ENCODE peak calls at places on chromosome 3, in seven cellular contexts. One of them, this sample, is unnamed.
A peak's percentile ranks its signal among the peaks of the same experiment; 100 is the strongest.

GRCh38 chr3:189099031-189099471 is 72.7 kb upstream of the TPRG1 start:
- DNase-seq in PC-3: no peak
- DNase-seq in hepatocyte: no peak
- DNase-seq in K562: no peak
- DNase-seq in mesendoderm: no peak
- DNase-seq in endothelial cell of umbilical vein: no peak
- DNase-seq in neuronal stem cell: no peak
- DNase-seq in this sample: no peak

GRCh38 chr3:127964816-127965215 is 49.8 kb downstream of the KBTBD12 start:
- DNase-seq in PC-3: no peak
- DNase-seq in hepatocyte: no peak
- DNase-seq in K562: no peak
- DNase-seq in mesendoderm: no peak
- DNase-seq in endothelial cell of umbilical vein: no peak
- DNase-seq in neuronal stem cell: no peak
- DNase-seq in this sample: no peak

GRCh38 chr3:98573231-98573728 is 20.1 kb downstream of the CPOX start:
- DNase-seq in PC-3: peak; percentile 76
- DNase-seq in hepatocyte: peak; percentile 29
- DNase-seq in K562: peak; percentile 21
- DNase-seq in mesendoderm: peak; percentile 41
- DNase-seq in endothelial cell of umbilical vein: peak; percentile 57
- DNase-seq in neuronal stem cell: no peak
- DNase-seq in this sample: no peak

GRCh38 chr3:124903896-124904879 is 17.0 kb upstream of the ITGB5 start:
- DNase-seq in PC-3: no peak
- DNase-seq in hepatocyte: no peak
- DNase-seq in K562: no peak
- DNase-seq in mesendoderm: no peak
- DNase-seq in endothelial cell of umbilical vein: no peak
- DNase-seq in neuronal stem cell: no peak
- DNase-seq in this sample: no peak

GRCh38 chr3:38454179-38454883 is 641 bp downstream of the ACVR2B start:
- DNase-seq in PC-3: peak; percentile 36
- DNase-seq in hepatocyte: peak; percentile 79
- DNase-seq in K562: peak; percentile 77
- DNase-seq in mesendoderm: peak; percentile 35
- DNase-seq in endothelial cell of umbilical vein: peak; percentile 36
- DNase-seq in neuronal stem cell: peak; percentile 40
- DNase-seq in this sample: no peak

GRCh38 chr3:131075632-131076328 is 49.1 kb downstream of the NEK11 start:
- DNase-seq in PC-3: no peak
- DNase-seq in hepatocyte: no peak
- DNase-seq in K562: no peak
- DNase-seq in mesendoderm: no peak
- DNase-seq in endothelial cell of umbilical vein: no peak
- DNase-seq in neuronal stem cell: no peak
- DNase-seq in this sample: no peak

GRCh38 chr3:138492980-138493675 is 58.7 kb downstream of the ESYT3 start:
- DNase-seq in PC-3: no peak
- DNase-seq in hepatocyte: no peak
- DNase-seq in K562: no peak
- DNase-seq in mesendoderm: no peak
- DNase-seq in endothelial cell of umbilical vein: no peak
- DNase-seq in neuronal stem cell: no peak
- DNase-seq in this sample: no peak

GRCh38 chr3:151686257-151686656 is 47.5 kb upstream of the AADACL2 start:
- DNase-seq in PC-3: no peak
- DNase-seq in hepatocyte: no peak
- DNase-seq in K562: peak; percentile 34
- DNase-seq in mesendoderm: peak; percentile 26
- DNase-seq in endothelial cell of umbilical vein: no peak
- DNase-seq in neuronal stem cell: no peak
- DNase-seq in this sample: no peak

GRCh38 chr3:58271901-58272501 is 34.0 kb upstream of the RPP14 start:
- DNase-seq in PC-3: peak; percentile 82
- DNase-seq in hepatocyte: no peak
- DNase-seq in K562: no peak
- DNase-seq in mesendoderm: no peak
- DNase-seq in endothelial cell of umbilical vein: peak; percentile 79
- DNase-seq in neuronal stem cell: no peak
- DNase-seq in this sample: peak; percentile 73

GRCh38 chr3:18649666-18650363 is 224.7 kb upstream of the SATB1 start:
- DNase-seq in PC-3: no peak
- DNase-seq in hepatocyte: no peak
- DNase-seq in K562: no peak
- DNase-seq in mesendoderm: no peak
- DNase-seq in endothelial cell of umbilical vein: no peak
- DNase-seq in neuronal stem cell: no peak
- DNase-seq in this sample: no peak

GRCh38 chr3:47432673-47433072 is 43.1 kb downstream of the SCAP start:
- DNase-seq in PC-3: no peak
- DNase-seq in hepatocyte: no peak
- DNase-seq in K562: no peak
- DNase-seq in mesendoderm: no peak
- DNase-seq in endothelial cell of umbilical vein: no peak
- DNase-seq in neuronal stem cell: no peak
- DNase-seq in this sample: no peak

GRCh38 chr3:54122802-54123537 is 618 bp downstream of the CACNA2D3 start:
- DNase-seq in PC-3: no peak
- DNase-seq in hepatocyte: no peak
- DNase-seq in K562: no peak
- DNase-seq in mesendoderm: peak; percentile 14
- DNase-seq in endothelial cell of umbilical vein: no peak
- DNase-seq in neuronal stem cell: no peak
- DNase-seq in this sample: no peak

GRCh38 chr3:189446959-189447560 is 184.1 kb upstream of the TP63 start:
- DNase-seq in PC-3: no peak
- DNase-seq in hepatocyte: no peak
- DNase-seq in K562: no peak
- DNase-seq in mesendoderm: no peak
- DNase-seq in endothelial cell of umbilical vein: no peak
- DNase-seq in neuronal stem cell: no peak
- DNase-seq in this sample: no peak

GRCh38 chr3:4981688-4982494 is 2.7 kb downstream of the BHLHE40 start:
- DNase-seq in PC-3: peak; percentile 78
- DNase-seq in hepatocyte: peak; percentile 66
- DNase-seq in K562: peak; percentile 23
- DNase-seq in mesendoderm: peak; percentile 82
- DNase-seq in endothelial cell of umbilical vein: peak; percentile 72
- DNase-seq in neuronal stem cell: no peak
- DNase-seq in this sample: no peak

GRCh38 chr3:152524198-152525140 is 255.7 kb downstream of the MBNL1 start:
- DNase-seq in PC-3: peak; percentile 80
- DNase-seq in hepatocyte: peak; percentile 75
- DNase-seq in K562: peak; percentile 14
- DNase-seq in mesendoderm: peak; percentile 59
- DNase-seq in endothelial cell of umbilical vein: peak; percentile 73
- DNase-seq in neuronal stem cell: peak; percentile 32
- DNase-seq in this sample: peak; percentile 33

GRCh38 chr3:4401441-4401840 is 65.6 kb downstream of the SUMF1 start:
- DNase-seq in PC-3: no peak
- DNase-seq in hepatocyte: peak; percentile 16
- DNase-seq in K562: no peak
- DNase-seq in mesendoderm: no peak
- DNase-seq in endothelial cell of umbilical vein: no peak
- DNase-seq in neuronal stem cell: no peak
- DNase-seq in this sample: no peak

GRCh38 chr3:113914646-113915045 is 33.2 kb upstream of the ZDHHC23 start:
- DNase-seq in PC-3: no peak
- DNase-seq in hepatocyte: no peak
- DNase-seq in K562: no peak
- DNase-seq in mesendoderm: no peak
- DNase-seq in endothelial cell of umbilical vein: no peak
- DNase-seq in neuronal stem cell: no peak
- DNase-seq in this sample: no peak

GRCh38 chr3:24923565-24923964 is 428.9 kb upstream of the THRB start:
- DNase-seq in PC-3: no peak
- DNase-seq in hepatocyte: no peak
- DNase-seq in K562: no peak
- DNase-seq in mesendoderm: no peak
- DNase-seq in endothelial cell of umbilical vein: no peak
- DNase-seq in neuronal stem cell: no peak
- DNase-seq in this sample: no peak

GRCh38 chr3:13013994-13014754 is 59.1 kb downstream of the IQSEC1 start:
- DNase-seq in PC-3: no peak
- DNase-seq in hepatocyte: no peak
- DNase-seq in K562: no peak
- DNase-seq in mesendoderm: no peak
- DNase-seq in endothelial cell of umbilical vein: no peak
- DNase-seq in neuronal stem cell: no peak
- DNase-seq in this sample: no peak

GRCh38 chr3:192571197-192571791 is 156.0 kb downstream of the FGF12 start:
- DNase-seq in PC-3: peak; percentile 70
- DNase-seq in hepatocyte: no peak
- DNase-seq in K562: no peak
- DNase-seq in mesendoderm: no peak
- DNase-seq in endothelial cell of umbilical vein: peak; percentile 72
- DNase-seq in neuronal stem cell: no peak
- DNase-seq in this sample: no peak

GRCh38 chr3:38970851-38971638 is 80.7 kb downstream of the SCN11A start:
- DNase-seq in PC-3: no peak
- DNase-seq in hepatocyte: no peak
- DNase-seq in K562: no peak
- DNase-seq in mesendoderm: no peak
- DNase-seq in endothelial cell of umbilical vein: no peak
- DNase-seq in neuronal stem cell: no peak
- DNase-seq in this sample: no peak

GRCh38 chr3:23659840-23660430 is 145.8 kb upstream of the UBE2E1 start:
- DNase-seq in PC-3: no peak
- DNase-seq in hepatocyte: no peak
- DNase-seq in K562: no peak
- DNase-seq in mesendoderm: no peak
- DNase-seq in endothelial cell of umbilical vein: no peak
- DNase-seq in neuronal stem cell: no peak
- DNase-seq in this sample: no peak

GRCh38 chr3:45706133-45706808 is 17.1 kb downstream of the SACM1L start:
- DNase-seq in PC-3: no peak
- DNase-seq in hepatocyte: no peak
- DNase-seq in K562: no peak
- DNase-seq in mesendoderm: peak; percentile 22
- DNase-seq in endothelial cell of umbilical vein: no peak
- DNase-seq in neuronal stem cell: no peak
- DNase-seq in this sample: no peak

GRCh38 chr3:171646357-171647133 is 163.7 kb downstream of the PLD1 start:
- DNase-seq in PC-3: peak; percentile 69
- DNase-seq in hepatocyte: peak; percentile 45
- DNase-seq in K562: peak; percentile 23
- DNase-seq in mesendoderm: peak; percentile 51
- DNase-seq in endothelial cell of umbilical vein: peak; percentile 70
- DNase-seq in neuronal stem cell: peak; percentile 9
- DNase-seq in this sample: peak; percentile 36

GRCh38 chr3:29683306-29683993 is 402.6 kb downstream of the RBMS3 start:
- DNase-seq in PC-3: peak; percentile 49
- DNase-seq in hepatocyte: peak; percentile 44
- DNase-seq in K562: no peak
- DNase-seq in mesendoderm: peak; percentile 43
- DNase-seq in endothelial cell of umbilical vein: peak; percentile 92
- DNase-seq in neuronal stem cell: no peak
- DNase-seq in this sample: no peak
- H3K4me2 ChIP-seq in PC-3: no peak overlapping the region
- H3K4me2 ChIP-seq in hepatocyte: peak overlapping the region; percentile 36
- H3K4me2 ChIP-seq in K562: no peak overlapping the region
- H3K4me2 ChIP-seq in mesendoderm: no peak overlapping the region
- H3K4me2 ChIP-seq in endothelial cell of umbilical vein: peak overlapping the region; percentile 56
- H3K4me2 ChIP-seq in neuronal stem cell: no peak overlapping the region
- H3K4me2 ChIP-seq in this sample: no peak overlapping the region

DNA sequence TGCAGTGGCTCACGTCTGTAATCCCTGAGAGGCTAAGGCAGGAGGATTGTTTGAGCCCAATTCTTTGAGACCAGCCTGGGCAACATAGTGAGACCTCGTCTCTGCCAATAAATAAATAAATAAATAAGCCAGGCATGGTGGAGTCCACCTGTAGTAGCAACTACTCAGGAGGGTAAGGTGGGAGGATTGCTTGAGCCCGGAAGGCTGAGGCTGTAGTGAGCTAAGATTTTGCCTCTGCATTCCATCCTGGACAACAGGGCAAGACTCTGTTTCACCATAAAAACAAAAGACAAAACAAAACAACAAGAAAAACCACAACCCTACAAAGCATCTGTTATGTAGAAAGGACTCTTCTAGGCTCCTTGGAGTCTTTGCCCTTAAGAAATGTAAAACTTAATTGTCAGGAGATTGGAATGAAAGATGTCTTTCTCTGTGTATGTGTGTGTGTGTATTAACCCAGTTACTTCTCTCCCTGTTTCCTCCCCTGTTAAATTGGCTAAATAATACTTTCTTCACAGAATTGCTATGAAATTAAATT is 9.5 kb downstream of the NECTIN3 start:
- DNase-seq in PC-3: no peak
- DNase-seq in hepatocyte: no peak
- DNase-seq in K562: no peak
- DNase-seq in mesendoderm: peak; percentile 22
- DNase-seq in endothelial cell of umbilical vein: no peak
- DNase-seq in neuronal stem cell: no peak
- DNase-seq in this sample: no peak
- H3K4me2 ChIP-seq in PC-3: peak overlapping the region; percentile 24
- H3K4me2 ChIP-seq in hepatocyte: peak overlapping the region; percentile 10
- H3K4me2 ChIP-seq in K562: no peak overlapping the region
- H3K4me2 ChIP-seq in mesendoderm: no peak overlapping the region
- H3K4me2 ChIP-seq in endothelial cell of umbilical vein: no peak overlapping the region
- H3K4me2 ChIP-seq in neuronal stem cell: no peak overlapping the region
- H3K4me2 ChIP-seq in this sample: no peak overlapping the region

DNA sequence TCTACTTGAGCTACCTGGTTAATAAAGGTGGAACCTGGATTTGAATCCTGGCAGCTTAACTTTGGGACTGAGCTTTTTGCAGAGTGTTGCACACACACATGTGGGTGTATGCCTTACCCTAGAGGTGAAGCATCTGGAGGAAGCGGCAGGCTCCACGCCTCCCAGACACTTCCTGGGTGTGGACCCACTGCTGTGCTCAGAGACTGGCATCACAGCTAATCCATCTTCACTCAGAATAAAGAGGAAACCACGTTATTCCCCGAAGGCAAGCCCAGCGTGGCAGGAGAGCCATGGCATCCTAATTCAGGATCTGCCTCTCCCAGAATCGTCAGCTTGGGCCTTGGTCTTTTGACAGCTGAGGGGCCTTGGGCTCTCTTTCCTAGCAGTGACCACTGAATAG is 25.5 kb downstream of the CCDC13 start:
- DNase-seq in PC-3: no peak
- DNase-seq in hepatocyte: no peak
- DNase-seq in K562: no peak
- DNase-seq in mesendoderm: no peak
- DNase-seq in endothelial cell of umbilical vein: no peak
- DNase-seq in neuronal stem cell: no peak
- DNase-seq in this sample: no peak
- H3K4me2 ChIP-seq in PC-3: no peak overlapping the region
- H3K4me2 ChIP-seq in hepatocyte: no peak overlapping the region
- H3K4me2 ChIP-seq in K562: no peak overlapping the region
- H3K4me2 ChIP-seq in mesendoderm: no peak overlapping the region
- H3K4me2 ChIP-seq in endothelial cell of umbilical vein: no peak overlapping the region
- H3K4me2 ChIP-seq in neuronal stem cell: no peak overlapping the region
- H3K4me2 ChIP-seq in this sample: no peak overlapping the region

DNA sequence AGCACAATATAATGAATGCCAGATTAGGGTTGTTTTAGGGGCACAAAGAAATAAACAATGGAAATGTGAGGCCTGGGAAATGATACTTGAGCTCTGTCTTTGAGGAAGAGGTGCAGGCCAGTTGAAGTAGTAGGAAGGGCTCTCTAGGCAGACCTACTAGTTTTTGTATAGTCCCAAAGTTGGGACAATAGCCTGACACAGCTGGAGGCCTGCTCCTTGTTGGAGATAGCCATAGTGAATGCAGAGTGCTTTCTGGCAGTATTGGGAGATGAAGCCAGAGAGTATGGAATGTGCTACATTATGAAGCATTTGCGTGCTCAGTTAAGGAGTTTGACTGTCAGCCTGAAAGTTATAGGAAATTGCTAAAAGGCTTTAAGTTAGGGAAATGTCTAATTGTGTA is 251.2 kb upstream of the ZPLD1 start:
- DNase-seq in PC-3: no peak
- DNase-seq in hepatocyte: no peak
- DNase-seq in K562: no peak
- DNase-seq in mesendoderm: no peak
- DNase-seq in endothelial cell of umbilical vein: no peak
- DNase-seq in neuronal stem cell: peak; percentile 38
- DNase-seq in this sample: no peak
- H3K4me2 ChIP-seq in PC-3: no peak overlapping the region
- H3K4me2 ChIP-seq in hepatocyte: no peak overlapping the region
- H3K4me2 ChIP-seq in K562: no peak overlapping the region
- H3K4me2 ChIP-seq in mesendoderm: no peak overlapping the region
- H3K4me2 ChIP-seq in endothelial cell of umbilical vein: no peak overlapping the region
- H3K4me2 ChIP-seq in neuronal stem cell: no peak overlapping the region
- H3K4me2 ChIP-seq in this sample: no peak overlapping the region

This sample was measured in HCT116.